ENCODE peak calls at places on chromosomes 5 and 9, in nine cellular contexts. One of them, this sample, is unnamed.

GRCh38 chr9:97705354-97705950 is 8.3 kb upstream of the XPA start:
- DNase-seq in heart left ventricle: no peak
- DNase-seq in right lobe of liver: no peak
- DNase-seq in neural progenitor cell: no peak
- DNase-seq in heart right ventricle: no peak
- DNase-seq in bronchial epithelial cell: no peak
- DNase-seq in A549: no peak
- DNase-seq in AG04450: no peak
- DNase-seq in choroid plexus epithelial cell: peak; percentile 43
- DNase-seq in this sample: no peak

GRCh38 chr9:107952773-107953172 is 463.2 kb upstream of the KLF4 start:
- DNase-seq in heart left ventricle: no peak
- DNase-seq in right lobe of liver: no peak
- DNase-seq in neural progenitor cell: no peak
- DNase-seq in heart right ventricle: no peak
- DNase-seq in bronchial epithelial cell: peak; percentile 20
- DNase-seq in A549: no peak
- DNase-seq in AG04450: no peak
- DNase-seq in choroid plexus epithelial cell: no peak
- DNase-seq in this sample: no peak

GRCh38 chr9:92729735-92730155 is 34.9 kb downstream of the BICD2 start:
- DNase-seq in heart left ventricle: peak; percentile 2
- DNase-seq in right lobe of liver: peak; percentile 43
- DNase-seq in neural progenitor cell: no peak
- DNase-seq in heart right ventricle: no peak
- DNase-seq in bronchial epithelial cell: no peak
- DNase-seq in A549: no peak
- DNase-seq in AG04450: no peak
- DNase-seq in choroid plexus epithelial cell: no peak
- DNase-seq in this sample: no peak

GRCh38 chr5:133365326-133365725 is 247.0 kb downstream of the FSTL4 start:
- DNase-seq in heart left ventricle: no peak
- DNase-seq in right lobe of liver: no peak
- DNase-seq in neural progenitor cell: peak; percentile 81
- DNase-seq in heart right ventricle: no peak
- DNase-seq in bronchial epithelial cell: no peak
- DNase-seq in A549: no peak
- DNase-seq in AG04450: no peak
- DNase-seq in choroid plexus epithelial cell: no peak
- DNase-seq in this sample: no peak

GRCh38 chr5:180390441-180391190 is 37.5 kb upstream of the GFPT2 start:
- DNase-seq in heart left ventricle: no peak
- DNase-seq in right lobe of liver: no peak
- DNase-seq in neural progenitor cell: peak; percentile 33
- DNase-seq in heart right ventricle: no peak
- DNase-seq in bronchial epithelial cell: no peak
- DNase-seq in A549: peak; percentile 30
- DNase-seq in AG04450: no peak
- DNase-seq in choroid plexus epithelial cell: peak; percentile 15
- DNase-seq in this sample: no peak

GRCh38 chr9:35518981-35519679 is 29.2 kb downstream of the RUSC2 start:
- DNase-seq in heart left ventricle: peak; percentile 21
- DNase-seq in right lobe of liver: no peak
- DNase-seq in neural progenitor cell: no peak
- DNase-seq in heart right ventricle: peak; percentile 30
- DNase-seq in bronchial epithelial cell: peak; percentile 63
- DNase-seq in A549: peak; percentile 73
- DNase-seq in AG04450: no peak
- DNase-seq in choroid plexus epithelial cell: peak; percentile 58
- DNase-seq in this sample: peak; percentile 52

GRCh38 chr5:140075371-140075770 is 32.3 kb upstream of the NRG2 start:
- DNase-seq in heart left ventricle: no peak
- DNase-seq in right lobe of liver: no peak
- DNase-seq in neural progenitor cell: no peak
- DNase-seq in heart right ventricle: no peak
- DNase-seq in bronchial epithelial cell: peak; percentile 43
- DNase-seq in A549: no peak
- DNase-seq in AG04450: no peak
- DNase-seq in choroid plexus epithelial cell: peak; percentile 39
- DNase-seq in this sample: peak; percentile 32

GRCh38 chr5:157459715-157460599 is at the start of gene NIPAL4:
- DNase-seq in heart left ventricle: no peak
- DNase-seq in right lobe of liver: no peak
- DNase-seq in neural progenitor cell: peak; percentile 55
- DNase-seq in heart right ventricle: no peak
- DNase-seq in bronchial epithelial cell: no peak
- DNase-seq in A549: peak; percentile 41
- DNase-seq in AG04450: no peak
- DNase-seq in choroid plexus epithelial cell: peak; percentile 11
- DNase-seq in this sample: peak; percentile 29

GRCh38 chr9:396397-396796 is 181.7 kb downstream of the DOCK8 start:
- DNase-seq in heart left ventricle: no peak
- DNase-seq in right lobe of liver: no peak
- DNase-seq in neural progenitor cell: no peak
- DNase-seq in heart right ventricle: no peak
- DNase-seq in bronchial epithelial cell: peak; percentile 57
- DNase-seq in A549: no peak
- DNase-seq in AG04450: no peak
- DNase-seq in choroid plexus epithelial cell: no peak
- DNase-seq in this sample: no peak

GRCh38 chr9:110604101-110604710 is 24.7 kb upstream of the SVEP1 start:
- DNase-seq in heart left ventricle: no peak
- DNase-seq in right lobe of liver: no peak
- DNase-seq in neural progenitor cell: no peak
- DNase-seq in heart right ventricle: no peak
- DNase-seq in bronchial epithelial cell: no peak
- DNase-seq in A549: no peak
- DNase-seq in AG04450: no peak
- DNase-seq in choroid plexus epithelial cell: peak; percentile 57
- DNase-seq in this sample: peak; percentile 60

GRCh38 chr9:18707489-18708210 is 233.7 kb downstream of the ADAMTSL1 start:
- DNase-seq in heart left ventricle: no peak
- DNase-seq in right lobe of liver: no peak
- DNase-seq in neural progenitor cell: no peak
- DNase-seq in heart right ventricle: no peak
- DNase-seq in bronchial epithelial cell: no peak
- DNase-seq in A549: no peak
- DNase-seq in AG04450: no peak
- DNase-seq in choroid plexus epithelial cell: peak; percentile 16
- DNase-seq in this sample: no peak

GRCh38 chr5:142059304-142059940 is 46.6 kb upstream of the GNPDA1 start:
- DNase-seq in heart left ventricle: peak; percentile 36
- DNase-seq in right lobe of liver: no peak
- DNase-seq in neural progenitor cell: no peak
- DNase-seq in heart right ventricle: peak; percentile 46
- DNase-seq in bronchial epithelial cell: no peak
- DNase-seq in A549: peak; percentile 30
- DNase-seq in AG04450: no peak
- DNase-seq in choroid plexus epithelial cell: peak; percentile 22
- DNase-seq in this sample: peak; percentile 57
- TF ChIP-seq CTCF in heart left ventricle: peak; percentile 46
- TF ChIP-seq CTCF in right lobe of liver: no peak
- TF ChIP-seq CTCF in neural progenitor cell: no peak
- TF ChIP-seq CTCF in heart right ventricle: peak; percentile 30
- TF ChIP-seq CTCF in bronchial epithelial cell: no peak
- TF ChIP-seq CTCF in A549: no peak
- TF ChIP-seq CTCF in AG04450: no peak
- TF ChIP-seq CTCF in choroid plexus epithelial cell: peak; percentile 16
- TF ChIP-seq CTCF in this sample: no peak

DNA sequence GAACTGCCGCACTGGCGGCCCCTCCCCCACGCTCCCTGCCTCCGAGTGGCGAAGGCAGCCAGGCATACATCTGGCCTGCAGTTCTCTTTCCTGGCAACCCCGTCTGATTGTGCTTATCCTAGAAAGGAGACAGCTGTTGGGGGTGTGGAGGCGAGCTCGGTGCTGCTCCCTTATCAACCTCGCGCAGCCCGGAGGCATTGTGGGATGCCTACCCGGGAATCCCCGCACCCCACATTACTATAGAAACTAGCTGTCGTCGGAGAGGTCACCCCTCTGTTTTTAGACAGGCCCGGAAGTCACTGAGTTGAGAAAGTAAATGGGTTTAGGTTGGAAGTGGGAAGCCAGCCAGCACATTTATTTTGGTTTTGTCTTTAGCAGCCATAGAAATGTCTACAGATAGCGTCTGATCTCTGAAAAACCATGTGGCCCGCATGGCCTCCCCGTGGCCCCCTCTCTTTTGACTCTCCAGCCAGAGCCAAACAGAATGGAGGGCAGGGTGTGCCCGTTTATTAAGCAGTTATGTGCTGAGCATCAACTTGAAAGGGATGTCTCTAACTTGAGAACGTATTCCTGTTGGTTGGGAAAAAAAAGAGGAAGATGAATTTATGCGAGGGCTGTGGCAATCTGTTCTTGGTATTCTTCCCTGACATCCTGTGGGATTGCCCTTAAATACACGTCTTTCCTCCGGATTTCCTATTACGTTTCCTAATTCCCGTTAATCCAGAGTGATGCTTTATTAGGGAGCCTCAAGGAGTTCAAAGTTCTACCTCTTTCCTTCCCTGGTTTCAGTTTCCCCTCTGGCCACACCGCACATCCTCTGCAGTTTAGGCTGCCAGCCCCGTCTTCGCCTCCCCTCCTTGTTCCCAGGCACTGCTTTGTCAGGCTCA is 3.9 kb downstream of the STC2 start:
- DNase-seq in heart left ventricle: peak; percentile 82
- DNase-seq in right lobe of liver: peak; percentile 59
- DNase-seq in neural progenitor cell: peak; percentile 60
- DNase-seq in heart right ventricle: peak; percentile 81
- DNase-seq in bronchial epithelial cell: no peak
- DNase-seq in A549: no peak
- DNase-seq in AG04450: peak; percentile 90
- DNase-seq in choroid plexus epithelial cell: peak; percentile 55
- DNase-seq in this sample: peak; percentile 96
- H3K4me3 ChIP-seq in heart left ventricle: no peak overlapping the region
- H3K4me3 ChIP-seq in right lobe of liver: no peak overlapping the region
- H3K4me3 ChIP-seq in neural progenitor cell: no peak overlapping the region
- H3K4me3 ChIP-seq in heart right ventricle: peak overlapping the region; percentile 3
- H3K4me3 ChIP-seq in bronchial epithelial cell: no peak overlapping the region
- H3K4me3 ChIP-seq in A549: no peak overlapping the region
- H3K4me3 ChIP-seq in AG04450: peak overlapping the region; percentile 96
- H3K4me3 ChIP-seq in choroid plexus epithelial cell: no peak overlapping the region
- H3K4me3 ChIP-seq in this sample: peak overlapping the region; percentile 95

GRCh38 chr9:82101475-82101874 is 112.9 kb downstream of the SPATA31D1 start:
- DNase-seq in heart left ventricle: no peak
- DNase-seq in right lobe of liver: no peak
- DNase-seq in neural progenitor cell: peak; percentile 11
- DNase-seq in heart right ventricle: no peak
- DNase-seq in bronchial epithelial cell: no peak
- DNase-seq in A549: peak; percentile 7
- DNase-seq in AG04450: no peak
- DNase-seq in choroid plexus epithelial cell: peak; percentile 7
- DNase-seq in this sample: peak; percentile 20
- TF ChIP-seq CTCF in heart left ventricle: no peak
- TF ChIP-seq CTCF in right lobe of liver: no peak
- TF ChIP-seq CTCF in neural progenitor cell: peak; percentile 39
- TF ChIP-seq CTCF in heart right ventricle: no peak
- TF ChIP-seq CTCF in bronchial epithelial cell: no peak
- TF ChIP-seq CTCF in A549: no peak
- TF ChIP-seq CTCF in AG04450: peak; percentile 6
- TF ChIP-seq CTCF in choroid plexus epithelial cell: no peak
- TF ChIP-seq CTCF in this sample: no peak

GRCh38 chr5:20683241-20683940 is 695.4 kb upstream of the CDH18 start:
- DNase-seq in heart left ventricle: no peak
- DNase-seq in right lobe of liver: no peak
- DNase-seq in neural progenitor cell: no peak
- DNase-seq in heart right ventricle: no peak
- DNase-seq in bronchial epithelial cell: peak; percentile 37
- DNase-seq in A549: no peak
- DNase-seq in AG04450: no peak
- DNase-seq in choroid plexus epithelial cell: no peak
- DNase-seq in this sample: no peak

GRCh38 chr5:20678814-20679298 is 690.9 kb upstream of the CDH18 start:
- DNase-seq in heart left ventricle: no peak
- DNase-seq in right lobe of liver: no peak
- DNase-seq in neural progenitor cell: no peak
- DNase-seq in heart right ventricle: no peak
- DNase-seq in bronchial epithelial cell: peak; percentile 99
- DNase-seq in A549: peak; percentile 88
- DNase-seq in AG04450: peak; percentile 41
- DNase-seq in choroid plexus epithelial cell: peak; percentile 95
- DNase-seq in this sample: no peak

GRCh38 chr5:20678386-20678785 is 690.4 kb upstream of the CDH18 start:
- DNase-seq in heart left ventricle: no peak
- DNase-seq in right lobe of liver: no peak
- DNase-seq in neural progenitor cell: no peak
- DNase-seq in heart right ventricle: no peak
- DNase-seq in bronchial epithelial cell: no peak
- DNase-seq in A549: no peak
- DNase-seq in AG04450: no peak
- DNase-seq in choroid plexus epithelial cell: no peak
- DNase-seq in this sample: no peak

DNA sequence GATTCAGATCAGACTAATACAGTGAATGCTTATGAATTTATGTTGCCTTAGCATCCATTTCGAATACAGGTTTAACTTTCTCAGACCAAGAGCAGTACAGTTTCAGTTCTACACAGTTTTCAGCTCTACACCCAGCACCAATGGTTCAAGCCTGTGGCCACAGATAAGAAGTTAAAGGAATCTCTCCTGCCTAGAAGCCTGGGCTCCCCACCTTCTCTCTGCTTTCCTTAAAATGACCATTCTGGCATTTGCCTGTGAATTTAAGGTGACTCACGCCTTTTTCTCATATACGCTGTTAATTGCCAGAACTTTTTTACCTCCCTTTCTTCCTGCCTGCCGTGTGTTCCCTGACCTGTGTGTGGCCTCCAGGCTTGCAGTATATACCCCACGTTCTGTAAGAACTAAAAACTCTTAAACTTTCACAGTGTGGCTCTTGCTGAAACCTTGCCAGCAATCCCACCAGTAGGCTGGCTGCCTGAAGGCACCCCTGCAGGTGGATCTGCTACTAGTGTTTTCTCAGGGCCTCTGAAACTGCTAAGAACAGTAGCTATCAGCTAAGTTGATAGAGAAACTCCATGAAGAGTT is 692.8 kb upstream of the CDH18 start:
- DNase-seq in heart left ventricle: no peak
- DNase-seq in right lobe of liver: no peak
- DNase-seq in neural progenitor cell: peak; percentile 11
- DNase-seq in heart right ventricle: no peak
- DNase-seq in bronchial epithelial cell: peak; percentile 15
- DNase-seq in A549: no peak
- DNase-seq in AG04450: no peak
- DNase-seq in choroid plexus epithelial cell: peak; percentile 2
- DNase-seq in this sample: no peak
- H3K4me3 ChIP-seq in heart left ventricle: no peak overlapping the region
- H3K4me3 ChIP-seq in right lobe of liver: no peak overlapping the region
- H3K4me3 ChIP-seq in neural progenitor cell: no peak overlapping the region
- H3K4me3 ChIP-seq in heart right ventricle: no peak overlapping the region
- H3K4me3 ChIP-seq in bronchial epithelial cell: no peak overlapping the region
- H3K4me3 ChIP-seq in A549: no peak overlapping the region
- H3K4me3 ChIP-seq in AG04450: no peak overlapping the region
- H3K4me3 ChIP-seq in choroid plexus epithelial cell: no peak overlapping the region
- H3K4me3 ChIP-seq in this sample: no peak overlapping the region

DNA sequence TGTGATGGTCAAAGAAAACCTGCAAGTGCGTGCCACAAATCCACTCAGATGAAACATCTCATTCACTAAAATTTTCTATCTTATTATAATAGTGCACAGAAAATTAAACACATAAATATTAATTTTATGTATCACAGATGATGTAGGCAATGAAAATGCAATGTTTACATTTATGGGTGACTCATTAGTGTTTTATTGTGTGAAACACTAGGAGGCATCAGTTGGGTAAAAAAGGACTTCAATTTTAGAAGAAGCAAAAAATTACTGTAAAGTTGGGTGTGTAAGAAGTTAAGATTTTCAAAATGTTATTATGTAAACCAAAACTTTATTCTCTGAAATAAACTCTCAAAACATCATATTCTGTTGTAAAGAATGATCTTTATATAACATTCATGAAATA is 4.0 kb downstream of the MEF2C start:
- DNase-seq in heart left ventricle: no peak
- DNase-seq in right lobe of liver: no peak
- DNase-seq in neural progenitor cell: no peak
- DNase-seq in heart right ventricle: no peak
- DNase-seq in bronchial epithelial cell: peak; percentile 72
- DNase-seq in A549: no peak
- DNase-seq in AG04450: no peak
- DNase-seq in choroid plexus epithelial cell: peak; percentile 50
- DNase-seq in this sample: peak; percentile 49
- TF ChIP-seq CTCF in heart left ventricle: peak; percentile 20
- TF ChIP-seq CTCF in right lobe of liver: no peak
- TF ChIP-seq CTCF in neural progenitor cell: no peak
- TF ChIP-seq CTCF in heart right ventricle: no peak
- TF ChIP-seq CTCF in bronchial epithelial cell: no peak
- TF ChIP-seq CTCF in A549: no peak
- TF ChIP-seq CTCF in AG04450: peak; percentile 20
- TF ChIP-seq CTCF in choroid plexus epithelial cell: no peak
- TF ChIP-seq CTCF in this sample: no peak

This sample was measured in foreskin fibroblast.